ENCODE peak calls at places on chromosomes 7 and 10, in four cellular contexts. H is G401, E is cardiac fibroblast, L is sigmoid colon. Y is an unnamed sample.
A peak's percentile ranks its signal among the peaks of the same experiment; 100 is the strongest.

GRCh38 chr10:122854648-122855047 is 9.0 kb upstream of the CUZD1 start:
- DNase-seq in H (no peak), E (peak; percentile 40), L (no peak), Y (peak; percentile 82)

GRCh38 chr10:68224810-68225209 is 7.1 kb downstream of the ATOH7 start:
- DNase-seq in H (no peak), E (no peak), L (no peak), Y (no peak)

GRCh38 chr7:128392446-128393327 is 17.1 kb downstream of the IMPDH1 start:
- DNase-seq in H (no peak), E (no peak), L (no peak), Y (no peak)

GRCh38 chr7:143518521-143518920 is 40.8 kb downstream of the TAS2R41 start:
- DNase-seq in H (no peak), E (no peak), L (no peak), Y (no peak)

GRCh38 chr10:69477968-69478597 is 26.8 kb downstream of the TSPAN15 start:
- DNase-seq in H (peak; percentile 63), E (no peak), L (no peak), Y (no peak)

GRCh38 chr10:33410096-33410859 is 75.8 kb upstream of the NRP1 start:
- DNase-seq in H (no peak), E (no peak), L (no peak), Y (no peak)

GRCh38 chr7:127251458-127252379 is 1.0 kb downstream of the GRM8 start:
- DNase-seq in H (no peak), E (no peak), L (no peak), Y (no peak)

GRCh38 chr7:112286294-112287086 is 80.0 kb downstream of the ZNF277 start:
- DNase-seq in H (peak; percentile 91), E (peak; percentile 14), L (no peak), Y (no peak)

GRCh38 chr10:78072504-78072903 is 38.8 kb downstream of the RPS24 start:
- DNase-seq in H (no peak), E (no peak), L (no peak), Y (no peak)

GRCh38 chr7:74138334-74138867 is 35.8 kb upstream of the EIF4H start:
- DNase-seq in H (no peak), E (no peak), L (no peak), Y (no peak)

Y was measured in skeletal muscle cell.